ENCODE peak calls at places on chromosome 1, in four cellular contexts. F is aorta, T is GM23248, W is mesenchymal stem cell. H is an unnamed sample.

GRCh38 chr1:37478890-37479254 is 4.5 kb downstream of the ZC3H12A start:
- DNase-seq in W (peak; percentile 78), T (no peak), F (no peak), H (no peak)

GRCh38 chr1:15261155-15262002 is 14.4 kb downstream of the FHAD1 start:
- DNase-seq in F (peak; percentile 90), W (peak; percentile 59), T (peak; percentile 59), H (no peak)

GRCh38 chr1:119655160-119655559 is 7.1 kb upstream of the ZNF697 start:
- DNase-seq in W (peak; percentile 30), F (no peak), T (no peak), H (no peak)

GRCh38 chr1:85361106-85361505 is 84.7 kb upstream of the BCL10 start:
- DNase-seq in W (peak; percentile 30), F (peak; percentile 50), T (peak; percentile 87), H (peak; percentile 71)

GRCh38 chr1:229286099-229286766 is 15.3 kb downstream of the RAB4A start:
- DNase-seq in T (peak; percentile 41), W (peak; percentile 47), F (no peak), H (no peak)

GRCh38 chr1:215083408-215083961 is 948 bp downstream of the KCNK2 start:
- DNase-seq in F (no peak), T (peak; percentile 79), W (peak; percentile 39), H (no peak)

GRCh38 chr1:11387829-11388228 is 91.1 kb upstream of the DISP3 start:
- DNase-seq in W (no peak), F (no peak), T (no peak), H (no peak)

GRCh38 chr1:206797534-206798383 is 25.5 kb upstream of the IL10 start:
- DNase-seq in F (no peak), W (peak; percentile 39), T (peak; percentile 32), H (no peak)

GRCh38 chr1:15916417-15916816 is 59.5 kb downstream of the ZBTB17 start:
- DNase-seq in F (no peak), W (peak; percentile 57), T (peak; percentile 74), H (no peak)

GRCh38 chr1:6275826-6276764 is 15.2 kb upstream of the GPR153 start:
- DNase-seq in T (peak; percentile 90), F (peak; percentile 74), W (peak; percentile 93), H (no peak)

GRCh38 chr1:217482356-217483102 is 148.4 kb downstream of the GPATCH2 start:
- DNase-seq in F (no peak), T (peak; percentile 91), W (peak; percentile 78), H (peak; percentile 69)

GRCh38 chr1:116411784-116412479 is 38.9 kb downstream of the ATP1A1 start:
- DNase-seq in F (no peak), W (peak; percentile 37), T (peak; percentile 83), H (peak; percentile 43)

GRCh38 chr1:27016376-27016775 is 3.7 kb upstream of the TENT5B start:
- DNase-seq in F (no peak), T (no peak), W (no peak), H (no peak)

GRCh38 chr1:48661726-48662483 is 114.8 kb downstream of the BEND5 start:
- DNase-seq in F (no peak), T (no peak), W (no peak), H (no peak)

GRCh38 chr1:105027838-105028471 is 1278.3 kb downstream of the AMY1C start:
- DNase-seq in W (peak; percentile 1), T (no peak), F (no peak), H (no peak)

GRCh38 chr1:11616766-11617165 is 37.5 kb downstream of the FBXO2 start:
- DNase-seq in W (no peak), T (no peak), F (no peak), H (no peak)

GRCh38 chr1:153629971-153630370 is 1.7 kb downstream of the S100A1 start:
- DNase-seq in W (no peak), T (peak; percentile 22), F (peak; percentile 65), H (no peak)

GRCh38 chr1:28927442-28928305 is 13.3 kb downstream of the EPB41 start:
- DNase-seq in T (peak; percentile 46), F (no peak), W (peak; percentile 45), H (no peak)

GRCh38 chr1:226365831-226366231 is 42.1 kb downstream of the PARP1 start:
- DNase-seq in F (no peak), T (no peak), W (peak; percentile 36), H (peak; percentile 54)

GRCh38 chr1:1535989-1536937 is 4.2 kb downstream of the TMEM240 start:
- DNase-seq in T (no peak), F (no peak), W (no peak), H (no peak)

GRCh38 chr1:25504706-25505560 is 38.5 kb upstream of the LDLRAP1 start:
- DNase-seq in T (peak; percentile 48), W (no peak), F (no peak), H (no peak)

GRCh38 chr1:156281281-156282142 is 1.1 kb downstream of the SMG5 start:
- DNase-seq in T (peak; percentile 91), F (peak; percentile 57), W (peak; percentile 74), H (no peak)

GRCh38 chr1:196180847-196181593 is 427.2 kb downstream of the KCNT2 start:
- DNase-seq in W (peak; percentile 98), T (peak; percentile 93), F (no peak), H (peak; percentile 89)

GRCh38 chr1:40344597-40344996 is 27.5 kb upstream of the COL9A2 start:
- DNase-seq in T (peak; percentile 81), F (peak; percentile 82), W (peak; percentile 32), H (no peak)

GRCh38 chr1:38134294-38134755 is 87.7 kb upstream of the POU3F1 start:
- DNase-seq in T (peak; percentile 51), W (no peak), F (no peak), H (no peak)

GRCh38 chr1:54980046-54980527 is 341 bp upstream of the TMEM61 start:
- DNase-seq in F (no peak), W (no peak), T (no peak), H (no peak)
- H3K4me3 ChIP-seq in F (peak overlapping the region; percentile 82), W (peak overlapping the region; percentile 55), T (peak overlapping the region; percentile 44), H (peak overlapping the region; percentile 38)

DNA sequence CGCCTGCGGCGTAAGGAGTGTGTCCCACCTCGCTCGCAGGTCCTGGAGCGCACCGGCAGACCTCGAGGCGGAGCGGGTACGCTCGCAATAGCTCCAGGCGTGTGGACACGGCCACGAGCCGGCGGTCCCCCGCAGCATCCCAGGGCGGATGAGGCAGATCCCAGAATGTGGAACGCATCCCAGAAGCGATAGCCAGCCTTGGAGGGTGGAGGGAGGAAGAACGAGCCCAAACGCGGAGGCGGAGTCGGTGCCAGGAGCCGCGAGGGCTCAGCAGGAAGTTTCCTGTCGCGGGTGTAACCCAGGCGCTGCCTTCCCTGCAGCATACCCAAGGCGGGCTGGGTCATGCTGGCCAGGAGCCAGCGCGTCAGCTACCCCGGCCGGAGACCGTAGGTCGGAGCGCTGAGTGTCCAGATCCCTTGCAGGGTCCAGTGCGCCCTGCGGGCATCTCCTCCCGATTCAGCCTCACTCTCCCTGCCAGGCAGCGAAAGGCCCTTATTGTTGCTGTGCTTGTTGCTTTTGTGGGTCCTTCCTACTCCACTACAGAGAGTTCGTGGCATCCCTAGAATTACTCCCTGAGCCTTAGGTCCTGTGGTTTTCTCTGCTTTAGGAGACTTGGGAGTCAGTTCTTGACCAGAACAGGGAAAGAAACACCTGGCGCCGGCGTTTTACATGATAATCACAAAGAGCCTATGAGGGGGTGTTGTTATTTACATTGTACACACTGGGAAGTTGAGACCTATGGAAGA is 27.7 kb downstream of the STYXL2 start:
- DNase-seq in F (peak; percentile 62), W (peak; percentile 16), T (peak; percentile 44), H (no peak)
- H3K4me3 ChIP-seq in F (no peak overlapping the region), W (peak overlapping the region; percentile 16), T (peak overlapping the region; percentile 59), H (peak overlapping the region; percentile 44)

DNA sequence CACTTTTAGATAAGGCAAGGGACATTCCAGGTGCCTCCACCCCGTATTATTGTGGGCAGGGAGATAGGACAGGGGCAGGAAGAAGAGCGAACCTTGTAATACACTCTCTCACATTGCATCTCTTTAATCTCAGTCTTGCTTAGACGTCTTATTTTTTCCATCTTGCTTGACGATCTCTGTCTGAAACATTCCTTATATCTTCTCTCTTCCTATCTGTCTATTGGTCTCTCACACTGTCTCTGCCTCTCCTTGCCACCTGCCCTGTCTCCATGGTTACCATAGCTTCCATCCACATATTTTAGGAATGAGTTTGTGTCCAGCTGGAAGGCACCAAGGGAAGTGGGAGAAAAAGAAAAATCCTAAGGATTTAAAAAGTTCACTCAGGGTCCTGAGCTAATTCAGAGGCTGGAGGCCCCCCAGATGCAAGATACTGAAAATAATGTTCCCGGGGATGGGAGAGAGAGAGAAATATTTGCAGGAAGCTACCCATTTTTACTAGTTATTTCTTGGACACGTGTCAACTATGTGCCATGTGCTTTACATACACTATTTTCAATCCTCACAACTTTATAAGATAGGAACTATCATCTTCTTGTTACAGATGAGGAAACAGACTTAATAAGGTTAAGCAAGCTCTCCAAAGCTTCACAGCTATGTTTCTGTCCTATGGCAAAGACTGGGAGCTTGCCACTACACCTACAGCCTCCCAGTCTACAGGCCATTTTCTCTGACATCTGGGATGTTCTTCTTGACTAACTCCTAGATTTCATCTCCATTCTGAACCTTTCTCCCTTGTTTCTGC is 956 bp downstream of the ANKRD34A start:
- DNase-seq in F (no peak), W (peak; percentile 70), T (peak; percentile 61), H (peak; percentile 49)
- H3K4me3 ChIP-seq in F (no peak overlapping the region), W (no peak overlapping the region), T (peak overlapping the region; percentile 92), H (peak overlapping the region; percentile 76)

DNA sequence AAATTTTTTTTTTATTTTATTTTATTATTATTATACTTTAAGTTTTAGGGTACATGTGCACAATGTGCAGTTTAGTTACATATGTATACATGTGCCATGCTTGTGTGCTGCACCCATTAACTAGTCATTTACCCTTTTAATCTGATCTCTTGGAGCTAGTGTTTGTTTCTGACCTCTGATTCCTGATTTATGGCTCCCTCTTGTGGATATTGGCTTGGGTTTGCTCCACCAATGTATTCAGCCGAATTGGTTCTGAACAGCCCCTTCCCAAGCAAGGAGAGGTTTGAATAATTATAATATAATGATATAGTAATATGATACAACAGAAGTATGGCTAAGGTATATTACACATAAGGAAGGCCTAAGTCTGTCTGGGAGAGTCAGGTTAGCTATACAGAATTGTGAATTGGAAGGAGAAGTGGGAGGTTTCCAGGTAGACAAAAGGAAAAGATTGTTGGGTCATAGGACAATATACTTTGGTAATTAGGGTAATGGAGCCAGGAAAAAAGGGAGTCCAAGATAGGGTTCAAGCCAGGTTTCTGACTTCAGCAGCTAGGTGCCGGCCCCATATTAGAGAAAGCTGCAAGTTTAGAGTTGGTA is 53.1 kb upstream of the HMCN1 start:
- DNase-seq in F (no peak), W (peak; percentile 53), T (peak; percentile 56), H (peak; percentile 4)
- H3K4me3 ChIP-seq in F (no peak overlapping the region), W (no peak overlapping the region), T (no peak overlapping the region), H (no peak overlapping the region)

GRCh38 chr1:43311521-43311920 is 10.7 kb downstream of the TIE1 start:
- DNase-seq in T (no peak), F (peak; percentile 37), W (no peak), H (no peak)
- H3K4me3 ChIP-seq in T (no peak overlapping the region), F (no peak overlapping the region), W (no peak overlapping the region), H (no peak overlapping the region)

GRCh38 chr1:150807674-150808073 is 386 bp downstream of the CTSK start:
- DNase-seq in T (peak; percentile 41), W (no peak), F (no peak), H (no peak)
- H3K4me3 ChIP-seq in T (peak overlapping the region; percentile 72), W (no peak overlapping the region), F (peak overlapping the region; percentile 88), H (no peak overlapping the region)

GRCh38 chr1:147077081-147077480 is 95.2 kb downstream of the PRKAB2 start:
- DNase-seq in F (no peak), T (no peak), W (no peak), H (no peak)

GRCh38 chr1:147076442-147076841 is 95.8 kb downstream of the PRKAB2 start:
- DNase-seq in T (no peak), W (no peak), F (no peak), H (no peak)

GRCh38 chr1:147071142-147071541 is 101.1 kb downstream of the PRKAB2 start:
- DNase-seq in W (no peak), F (no peak), T (no peak), H (no peak)

GRCh38 chr1:147073062-147073432 is 99.2 kb downstream of the PRKAB2 start:
- DNase-seq in T (no peak), F (no peak), W (no peak), H (no peak)

GRCh38 chr1:147072371-147073061 is 99.8 kb downstream of the PRKAB2 start:
- DNase-seq in T (peak; percentile 56), W (no peak), F (no peak), H (no peak)
- H3K4me3 ChIP-seq in T (peak overlapping the region; percentile 70), W (no peak overlapping the region), F (no peak overlapping the region), H (peak overlapping the region; percentile 27)

H was measured in kidney epithelial cell.